ENCODE peak calls at places on chromosomes 6 and 20, in seven cellular contexts. V, M, O, Z, D, J and U are unnamed samples.

GRCh38 chr6:38034269-38034914 is 214.9 kb downstream of the ZFAND3 start:
- DNase-seq in O (no peak), V (no peak), Z (peak; percentile 79), M (no peak), J (no peak), D (no peak), U (no peak)

GRCh38 chr6:165845488-165845887 is 182.4 kb upstream of the PDE10A start:
- DNase-seq in Z (peak; percentile 29), M (no peak), J (no peak), V (no peak), D (no peak), O (no peak), U (peak; percentile 39)

GRCh38 chr6:3333263-3333662 is 74.5 kb downstream of the PSMG4 start:
- DNase-seq in O (no peak), J (no peak), M (no peak), V (no peak), D (no peak), Z (no peak), U (no peak)

GRCh38 chr6:56293756-56294155 is 46.4 kb upstream of the COL21A1 start:
- DNase-seq in V (no peak), Z (no peak), O (no peak), J (no peak), M (no peak), D (no peak), U (no peak)

GRCh38 chr20:43748274-43748673 is 21.5 kb upstream of the GTSF1L start:
- DNase-seq in M (no peak), O (no peak), D (no peak), Z (peak; percentile 40), V (no peak), J (no peak), U (no peak)

GRCh38 chr6:72363844-72364740 is 257.8 kb upstream of the KCNQ5 start:
- DNase-seq in Z (peak; percentile 97), J (no peak), M (peak; percentile 46), D (no peak), V (no peak), O (no peak), U (peak; percentile 14)

GRCh38 chr6:129493396-129493902 is 216.5 kb downstream of the ARHGAP18 start:
- DNase-seq in D (no peak), M (no peak), O (no peak), V (no peak), Z (peak; percentile 78), J (no peak), U (no peak)

GRCh38 chr6:56399250-56399671 is 151.9 kb upstream of the COL21A1 start:
- DNase-seq in J (no peak), O (no peak), D (peak; percentile 16), V (no peak), Z (peak; percentile 12), M (no peak), U (no peak)

GRCh38 chr6:133623065-133623464 is 265.8 kb upstream of the TCF21 start:
- DNase-seq in D (no peak), Z (peak; percentile 68), M (no peak), V (no peak), J (no peak), O (peak; percentile 17), U (peak; percentile 19)

GRCh38 chr6:111087871-111088667 is 766 bp downstream of the SLC16A10 start:
- DNase-seq in V (no peak), O (peak; percentile 54), Z (no peak), J (peak; percentile 44), M (peak; percentile 50), D (peak; percentile 77), U (no peak)

DNA sequence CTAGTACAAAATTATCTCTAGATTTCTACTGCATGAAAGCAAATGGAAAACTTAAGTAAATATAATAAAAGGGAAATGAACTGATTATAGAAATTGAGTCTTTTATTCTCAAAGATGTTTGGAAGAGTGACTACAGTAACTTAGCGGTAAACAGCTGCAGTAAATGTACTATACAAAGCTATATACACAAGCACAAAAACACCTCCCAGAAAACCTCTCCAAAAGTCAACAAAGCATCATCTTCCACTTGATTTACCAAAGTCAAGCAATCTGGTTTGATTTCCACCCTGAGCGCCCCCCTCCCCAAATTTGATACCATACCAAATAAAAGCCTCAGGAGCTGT is 142.1 kb upstream of the SHLD1 start:
- DNase-seq in V (no peak), Z (no peak), J (no peak), D (no peak), O (no peak), M (no peak), U (no peak)
- H3K4me3 ChIP-seq in V (peak overlapping the region; percentile 71), Z (peak overlapping the region; percentile 93), J (peak overlapping the region; percentile 62), D (no peak overlapping the region), O (peak overlapping the region; percentile 89), M (no peak overlapping the region), U (no peak overlapping the region)

DNA sequence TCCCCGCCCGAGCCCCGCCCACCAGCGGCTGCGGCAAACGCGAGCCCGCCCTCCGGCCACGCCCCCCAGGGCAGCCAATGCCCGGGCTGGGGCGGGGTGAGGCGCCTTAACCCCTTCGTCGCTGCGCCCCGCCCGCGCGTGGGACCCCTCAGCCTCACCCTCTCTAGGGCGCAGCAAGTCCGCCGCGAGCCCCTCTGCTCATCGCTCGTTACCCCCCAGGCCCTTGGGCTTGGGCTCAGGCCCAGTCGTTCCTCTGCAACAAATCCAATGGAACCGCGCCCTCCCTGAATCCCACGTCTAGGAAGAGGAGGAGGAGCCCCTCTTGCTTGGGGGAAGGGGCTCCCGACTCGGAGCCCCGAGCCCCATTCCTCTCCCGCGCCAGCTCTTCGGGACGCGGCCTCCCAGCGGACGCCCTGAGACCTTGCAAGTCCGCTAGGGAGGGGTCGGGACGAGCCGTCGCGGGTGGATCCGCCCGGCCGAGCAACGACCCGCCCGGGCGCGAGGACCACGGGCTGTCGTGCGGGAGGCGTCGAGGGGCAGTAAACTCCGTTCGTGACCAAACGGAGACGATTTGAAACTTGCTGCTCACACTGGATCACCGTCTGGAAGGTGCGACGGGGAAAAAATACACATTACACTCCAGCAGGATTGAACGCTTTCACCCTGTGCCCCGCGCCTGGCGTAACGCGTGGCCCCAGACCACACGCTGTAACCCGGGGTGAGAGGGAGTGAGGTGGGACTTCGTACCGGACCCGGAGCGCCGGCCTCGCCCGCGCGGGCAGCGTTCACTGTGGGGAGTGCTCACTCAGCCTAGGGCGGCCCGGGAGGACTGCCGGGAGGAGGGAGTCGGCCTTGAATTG is 463 bp upstream of the LZTS3 start:
- DNase-seq in Z (peak; percentile 63), V (peak; percentile 92), D (peak; percentile 94), M (peak; percentile 90), J (peak; percentile 95), O (peak; percentile 81), U (peak; percentile 91)
- H3K27ac ChIP-seq in Z (peak overlapping the region; percentile 13), V (peak overlapping the region; percentile 80), D (peak overlapping the region; percentile 60), M (peak overlapping the region; percentile 70), J (peak overlapping the region; percentile 88), O (peak overlapping the region; percentile 78), U (peak overlapping the region; percentile 58)

GRCh38 chr6:30670760-30671527 is 1.9 kb downstream of the DHX16 start:
- DNase-seq in V (no peak), D (no peak), O (no peak), M (no peak), J (no peak), Z (no peak), U (no peak)

GRCh38 chr6:30676660-30677270 is 4.0 kb upstream of the DHX16 start:
- DNase-seq in O (no peak), M (no peak), Z (no peak), D (no peak), J (no peak), V (no peak), U (no peak)

DNA sequence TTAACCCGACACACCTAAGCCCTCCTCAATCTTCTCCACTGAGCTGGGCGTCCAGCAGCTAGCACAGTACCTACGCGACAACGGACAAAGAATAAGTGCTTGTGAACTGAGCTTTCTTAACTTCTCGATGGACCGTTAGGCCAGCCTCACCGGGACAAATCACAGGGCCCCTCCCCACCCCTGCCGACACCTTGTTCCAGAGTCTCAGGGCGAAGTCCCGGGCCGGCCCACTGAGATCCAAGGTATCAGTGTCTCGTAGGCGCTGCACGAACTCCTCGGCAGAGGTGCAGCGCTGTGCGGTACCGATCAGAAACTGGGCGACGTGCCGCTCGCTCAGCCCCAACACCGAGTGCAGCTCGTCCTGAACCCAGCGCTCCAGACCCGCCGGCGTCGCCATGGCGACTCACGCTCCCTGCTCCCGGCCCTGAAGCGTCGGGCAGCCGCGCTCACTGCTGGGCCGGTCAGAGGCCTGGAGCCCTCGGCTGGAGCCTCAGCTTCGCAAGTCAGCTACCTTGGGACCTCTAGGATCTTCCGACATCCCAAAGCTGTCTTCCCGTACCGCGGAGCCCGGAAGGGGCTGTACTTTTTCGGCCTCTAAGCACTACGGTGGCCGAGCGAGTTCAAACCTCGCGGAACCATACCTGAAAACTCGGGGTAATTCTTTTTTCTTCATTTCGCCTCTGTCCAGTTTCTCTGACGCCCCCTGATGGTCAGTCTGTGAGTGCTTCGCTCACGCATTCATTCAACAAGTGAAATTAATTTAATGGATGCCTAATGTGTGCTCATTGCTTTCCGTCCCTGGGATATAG is at the start of gene DHX16:
- DNase-seq in V (peak; percentile 98), Z (peak; percentile 98), D (peak; percentile 98), J (peak; percentile 96), M (peak; percentile 96), O (peak; percentile 96), U (peak; percentile 98)
- TF ChIP-seq POLR2A in V (peak; percentile 48), Z (peak; percentile 31), D (peak; percentile 55), J (no peak), M (no peak), O (peak; percentile 62), U (peak; percentile 36)

DNA sequence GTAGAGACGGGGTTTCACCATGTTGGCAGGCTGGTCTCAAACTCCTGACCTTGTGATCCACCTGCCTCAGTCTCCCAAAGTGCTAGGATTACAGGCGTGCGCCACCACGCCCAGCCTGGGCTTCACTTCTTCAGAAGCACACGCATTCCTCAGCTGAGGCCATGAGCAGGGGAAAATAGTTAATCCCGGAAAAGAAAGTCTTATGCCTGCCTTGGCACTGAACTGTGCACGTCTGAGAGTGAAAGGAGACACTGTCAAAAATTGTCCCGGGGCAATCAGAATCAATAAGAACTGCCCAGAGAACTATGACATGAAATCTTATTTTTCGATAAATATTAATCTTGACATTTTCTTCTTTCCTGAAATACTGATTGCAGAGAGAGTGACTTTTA is 2.8 kb downstream of the BTN2A2 start:
- DNase-seq in J (no peak), V (no peak), O (no peak), M (no peak), D (no peak), Z (no peak), U (no peak)
- H3K4me3 ChIP-seq in J (no peak overlapping the region), V (no peak overlapping the region), O (no peak overlapping the region), M (no peak overlapping the region), D (no peak overlapping the region), Z (no peak overlapping the region), U (no peak overlapping the region)

GRCh38 chr20:51995551-51995951 is 193.2 kb upstream of the SALL4 start:
- DNase-seq in O (no peak), J (no peak), D (no peak), V (no peak), Z (no peak), M (no peak), U (no peak)

DNA sequence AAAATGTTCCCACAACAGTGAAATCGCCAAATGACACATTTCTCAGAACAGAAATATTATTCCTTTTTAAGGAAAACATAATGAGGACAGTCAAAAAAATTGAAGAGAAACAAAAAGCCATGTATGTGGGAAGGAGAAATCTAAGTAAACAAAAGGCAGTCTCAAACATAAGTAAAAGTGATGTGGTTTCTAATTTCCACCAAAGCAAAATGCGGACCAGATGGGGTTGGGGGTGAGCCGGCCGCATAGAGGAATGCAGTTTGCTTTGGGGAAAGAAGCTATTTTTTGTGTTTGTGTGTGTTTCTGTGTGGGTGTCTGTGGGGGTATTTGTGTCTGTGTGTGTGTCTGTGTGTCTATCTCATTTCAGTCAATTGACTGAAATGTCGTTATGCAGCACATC is 192.7 kb upstream of the SALL4 start:
- DNase-seq in J (no peak), D (no peak), Z (peak; percentile 13), M (no peak), O (no peak), V (no peak), U (no peak)
- H3K27ac ChIP-seq in J (no peak overlapping the region), D (no peak overlapping the region), Z (no peak overlapping the region), M (no peak overlapping the region), O (no peak overlapping the region), V (no peak overlapping the region), U (no peak overlapping the region)